ENCODE peak calls at places on chromosomes 2 and 18, in nine cellular contexts. Q, R, A, M, T, Y, B, K and P are unnamed samples.

GRCh38 chr2:234136461-234136860 is 86.0 kb downstream of the SPP2 start:
- DNase-seq in Q (no peak), R (no peak), A (no peak), M (no peak), T (peak), Y (no peak), B (no peak), K (no peak), P (no peak)

GRCh38 chr2:160583162-160583522 is 89.5 kb upstream of the RBMS1 start:
- DNase-seq in Q (no peak), R (no peak), A (no peak), M (peak), T (no peak), Y (no peak), B (no peak), K (peak), P (peak)

GRCh38 chr2:105487142-105488069 is 88.6 kb upstream of the FHL2 start:
- DNase-seq in Q (peak), R (no peak), A (no peak), M (no peak), T (no peak), Y (no peak), B (peak), K (peak), P (peak)

GRCh38 chr18:63090334-63090733 is 229.2 kb downstream of the BCL2 start:
- DNase-seq in Q (no peak), R (no peak), A (no peak), M (no peak), T (no peak), Y (no peak), B (no peak), K (no peak), P (no peak)

GRCh38 chr18:70354771-70355170 is 65.9 kb downstream of the SOCS6 start:
- DNase-seq in Q (no peak), R (no peak), A (no peak), M (no peak), T (no peak), Y (no peak), B (no peak), K (no peak), P (no peak)

GRCh38 chr2:1788478-1788959 is 44.2 kb upstream of the PXDN start:
- DNase-seq in Q (no peak), R (no peak), A (no peak), M (no peak), T (no peak), Y (no peak), B (no peak), K (no peak), P (peak)

GRCh38 chr18:25074925-25075693 is 276.9 kb downstream of the ZNF521 start:
- DNase-seq in Q (no peak), R (no peak), A (no peak), M (no peak), T (no peak), Y (no peak), B (no peak), K (no peak), P (no peak)

GRCh38 chr2:65917990-65918389 is 485.6 kb upstream of the SPRED2 start:
- DNase-seq in Q (no peak), R (no peak), A (no peak), M (no peak), T (no peak), Y (no peak), B (no peak), K (no peak), P (no peak)

GRCh38 chr2:29225814-29226213 is 110.6 kb downstream of the CLIP4 start:
- DNase-seq in Q (no peak), R (no peak), A (no peak), M (no peak), T (no peak), Y (no peak), B (no peak), K (no peak), P (no peak)

GRCh38 chr2:236177604-236177966 is 9.4 kb upstream of the GBX2 start:
- DNase-seq in Q (peak), R (peak), A (no peak), M (peak), T (peak), Y (no peak), B (no peak), K (peak), P (peak)

GRCh38 chr2:219570194-219570923 is 980 bp downstream of the OBSL1 start:
- DNase-seq in Q (no peak), R (peak), A (no peak), M (peak), T (no peak), Y (no peak), B (no peak), K (peak), P (peak)

GRCh38 chr2:240931319-240931949 is 25.3 kb downstream of the CROCC2 start:
- DNase-seq in Q (peak), R (no peak), A (no peak), M (no peak), T (no peak), Y (no peak), B (no peak), K (no peak), P (peak)

GRCh38 chr2:30188292-30188691 is 41.5 kb downstream of the YPEL5 start:
- DNase-seq in Q (no peak), R (no peak), A (no peak), M (no peak), T (no peak), Y (no peak), B (no peak), K (no peak), P (no peak)

GRCh38 chr2:228048838-228049490 is 132.5 kb downstream of the SPHKAP start:
- DNase-seq in Q (no peak), R (peak), A (no peak), M (peak), T (peak), Y (peak), B (peak), K (peak), P (peak)

GRCh38 chr2:219765236-219765635 is 137.8 kb downstream of the SLC4A3 start:
- DNase-seq in Q (no peak), R (peak), A (no peak), M (no peak), T (no peak), Y (no peak), B (no peak), K (no peak), P (no peak)

GRCh38 chr2:170928036-170928823 is 823 bp upstream of the GORASP2 start:
- DNase-seq in Q (peak), R (peak), A (no peak), M (peak), T (peak), Y (no peak), B (peak), K (peak), P (peak)

GRCh38 chr18:8661754-8662573 is 43.4 kb upstream of the MTCL1 start:
- DNase-seq in Q (no peak), R (no peak), A (no peak), M (peak), T (no peak), Y (no peak), B (no peak), K (no peak), P (no peak)

GRCh38 chr2:37615808-37616673 is 55.4 kb downstream of the CDC42EP3 start:
- DNase-seq in Q (peak), R (peak), A (peak), M (no peak), T (peak), Y (no peak), B (no peak), K (no peak), P (no peak)

GRCh38 chr2:192957425-192957824 is 762.7 kb upstream of the TMEFF2 start:
- DNase-seq in Q (no peak), R (no peak), A (no peak), M (no peak), T (no peak), Y (no peak), B (no peak), K (no peak), P (no peak)

GRCh38 chr18:60987963-60988362 is 345.3 kb upstream of the CDH20 start:
- DNase-seq in Q (no peak), R (no peak), A (no peak), M (no peak), T (no peak), Y (no peak), B (no peak), K (no peak), P (no peak)

GRCh38 chr18:68454511-68455228 is 260.2 kb downstream of the TMX3 start:
- DNase-seq in Q (no peak), R (no peak), A (no peak), M (no peak), T (no peak), Y (no peak), B (no peak), K (peak), P (peak)

GRCh38 chr18:36083729-36084128 is 16.4 kb upstream of the RPRD1A start:
- DNase-seq in Q (no peak), R (no peak), A (no peak), M (no peak), T (peak), Y (no peak), B (no peak), K (no peak), P (no peak)

GRCh38 chr2:173657996-173658717 is 303.5 kb downstream of the CDCA7 start:
- DNase-seq in Q (no peak), R (no peak), A (no peak), M (no peak), T (no peak), Y (peak), B (peak), K (peak), P (peak)

GRCh38 chr2:69997296-69998184 is 36.1 kb upstream of the ASPRV1 start:
- DNase-seq in Q (no peak), R (peak), A (no peak), M (no peak), T (no peak), Y (peak), B (peak), K (peak), P (peak)

GRCh38 chr18:79712206-79712857 is 32.7 kb downstream of the CTDP1 start:
- DNase-seq in Q (no peak), R (no peak), A (no peak), M (no peak), T (no peak), Y (no peak), B (no peak), K (no peak), P (no peak)

GRCh38 chr2:191166111-191166755 is 15.4 kb upstream of the STAT4 start:
- DNase-seq in Q (peak), R (no peak), A (no peak), M (no peak), T (no peak), Y (no peak), B (peak), K (peak), P (no peak)

GRCh38 chr2:82811946-82812345 is 1647.1 kb downstream of the SUCLG1 start:
- DNase-seq in Q (no peak), R (no peak), A (no peak), M (no peak), T (no peak), Y (no peak), B (no peak), K (no peak), P (no peak)

GRCh38 chr2:176432439-176432838 is 163.2 kb downstream of the MTX2 start:
- DNase-seq in Q (no peak), R (no peak), A (no peak), M (no peak), T (no peak), Y (no peak), B (no peak), K (no peak), P (no peak)